ENCODE peak calls at places on chromosomes 4 and X, in five cellular contexts. Q is left lung; O is activated T-helper 1 cell treated with anti-CD3 and anti-CD28 coated beads, Interleukin-12 subunit alpha, Interleukin-12 subunit beta, Interleukin-2, Interleukin-4 antibody, amounts not matched to agents 30 ng/mL and 10 ng/mL and 1 ng/mL, durations not matched to agents 14 hours and 24 hours and 36 hours; L is H1; E is MCF 10A. G is an unnamed sample.
A peak's percentile ranks its signal among the peaks of the same experiment; 100 is the strongest.

GRCh38 chr4:85929926-85930325 is 429.9 kb downstream of the MAPK10 start:
- DNase-seq in E (no peak), Q (peak; percentile 78), O (no peak), L (peak; percentile 64), G (peak; percentile 89)

GRCh38 chr4:105587851-105588250 is 35.4 kb downstream of the ARHGEF38 start:
- DNase-seq in L (no peak), Q (no peak), O (no peak), E (no peak), G (no peak)

GRCh38 chrX:19544693-19545305 is 29.5 kb upstream of the MAP3K15 start:
- DNase-seq in O (no peak), L (no peak), Q (no peak), E (peak; percentile 71), G (no peak)

GRCh38 chrX:71533850-71534515 is 1.1 kb downstream of the OGT start:
- DNase-seq in E (peak; percentile 53), Q (peak; percentile 72), O (peak; percentile 60), L (peak; percentile 49), G (peak; percentile 74)

GRCh38 chr4:107258359-107258758 is 222.2 kb upstream of the DKK2 start:
- DNase-seq in O (no peak), L (no peak), E (peak; percentile 36), Q (no peak), G (no peak)

GRCh38 chr4:8322794-8323704 is 53.5 kb downstream of the HTRA3 start:
- DNase-seq in Q (no peak), O (no peak), L (peak; percentile 11), E (no peak), G (no peak)

GRCh38 chr4:6944311-6945051 is 34.9 kb downstream of the TBC1D14 start:
- DNase-seq in Q (no peak), O (no peak), L (no peak), E (no peak), G (peak; percentile 75)

GRCh38 chrX:100687128-100687527 is 43.1 kb downstream of the SRPX2 start:
- DNase-seq in E (no peak), Q (no peak), L (no peak), O (no peak), G (no peak)

GRCh38 chr4:106038908-106039307 is 143.6 kb downstream of the NPNT start:
- DNase-seq in E (no peak), O (no peak), Q (no peak), L (no peak), G (no peak)

GRCh38 chr4:149120331-149121014 is 678.3 kb upstream of the NR3C2 start:
- DNase-seq in E (no peak), Q (no peak), O (no peak), L (no peak), G (no peak)

GRCh38 chrX:71111141-71111843 is at the start of gene IL2RG:
- DNase-seq in Q (no peak), L (no peak), E (no peak), O (peak; percentile 75), G (no peak)

GRCh38 chrX:113959912-113960626 is 623.8 kb upstream of the HTR2C start:
- DNase-seq in L (no peak), Q (no peak), O (no peak), E (no peak), G (no peak)

GRCh38 chr4:94576163-94576562 is 124.4 kb downstream of the PDLIM5 start:
- DNase-seq in O (no peak), E (no peak), L (no peak), Q (no peak), G (no peak)

GRCh38 chr4:74926007-74926406 is 6.9 kb upstream of the PARM1 start:
- DNase-seq in O (no peak), L (no peak), Q (no peak), E (no peak), G (no peak)

GRCh38 chrX:29662101-29662500 is 553.3 kb upstream of the MAGEB2 start:
- DNase-seq in O (no peak), Q (no peak), E (peak; percentile 84), L (no peak), G (no peak)

GRCh38 chrX:26914232-26914631 is 548.9 kb downstream of the PPP4R3C start:
- DNase-seq in L (no peak), Q (no peak), O (no peak), E (no peak), G (no peak)

GRCh38 chr4:87298362-87298761 is 24.3 kb downstream of the HSD17B13 start:
- DNase-seq in E (no peak), O (no peak), Q (no peak), L (no peak), G (no peak)

GRCh38 chr4:61079427-61079826 is 120.7 kb upstream of the ADGRL3 start:
- DNase-seq in L (no peak), Q (no peak), E (peak; percentile 40), O (no peak), G (no peak)

GRCh38 chr4:75643651-75644050 is 13.3 kb upstream of the CDKL2 start:
- DNase-seq in L (no peak), O (no peak), Q (no peak), E (no peak), G (no peak)

G was measured in kidney.